ENCODE peak calls at places on chromosomes 4 and X, in six cellular contexts. E, N, T, L, B and Z are unnamed samples.

GRCh38 chrX:82591421-82591820 is 916.7 kb upstream of the POU3F4 start:
- DNase-seq in E (no peak), N (no peak), T (no peak), L (no peak), B (no peak), Z (no peak)

GRCh38 chrX:12013220-12013619 is 125.1 kb upstream of the FRMPD4 start:
- DNase-seq in E (peak; percentile 15), N (no peak), T (peak; percentile 43), L (no peak), B (peak; percentile 72), Z (no peak)

GRCh38 chr4:6620891-6621555 is 19.5 kb upstream of the MRFAP1 start:
- DNase-seq in E (no peak), N (no peak), T (no peak), L (peak; percentile 31), B (no peak), Z (no peak)

GRCh38 chr4:6747690-6748068 is 31.7 kb downstream of the BLOC1S4 start:
- DNase-seq in E (no peak), N (no peak), T (peak; percentile 44), L (no peak), B (no peak), Z (no peak)

GRCh38 chrX:132909643-132910042 is 48.8 kb downstream of the HS6ST2 start:
- DNase-seq in E (peak; percentile 73), N (no peak), T (peak; percentile 85), L (no peak), B (peak; percentile 79), Z (no peak)

GRCh38 chr4:174324725-174325124 is 41.0 kb downstream of the CEP44 start:
- DNase-seq in E (peak; percentile 45), N (no peak), T (no peak), L (no peak), B (peak; percentile 46), Z (no peak)

GRCh38 chr4:118325443-118325842 is 27.4 kb downstream of the PRSS12 start:
- DNase-seq in E (no peak), N (no peak), T (no peak), L (no peak), B (no peak), Z (no peak)

GRCh38 chr4:37388672-37389368 is 144.3 kb downstream of the NWD2 start:
- DNase-seq in E (peak; percentile 51), N (no peak), T (no peak), L (no peak), B (no peak), Z (no peak)

GRCh38 chr4:93066746-93067145 is 761.8 kb upstream of the ATOH1 start:
- DNase-seq in E (peak; percentile 1), N (no peak), T (no peak), L (no peak), B (peak; percentile 29), Z (no peak)

GRCh38 chr4:72558655-72559054 is 10.4 kb downstream of the ADAMTS3 start:
- DNase-seq in E (no peak), N (no peak), T (no peak), L (no peak), B (no peak), Z (no peak)

GRCh38 chr4:140250989-140251552 is 97.1 kb upstream of the MAML3 start:
- DNase-seq in E (no peak), N (no peak), T (peak; percentile 38), L (no peak), B (no peak), Z (no peak)

GRCh38 chr4:75950416-75950815 is 9.6 kb upstream of the NAAA start:
- DNase-seq in E (no peak), N (no peak), T (no peak), L (no peak), B (no peak), Z (no peak)

GRCh38 chrX:126799059-126799458 is 20.5 kb upstream of the PRR32 start:
- DNase-seq in E (no peak), N (no peak), T (peak; percentile 64), L (no peak), B (no peak), Z (no peak)

GRCh38 chrX:103488332-103488731 is 31.0 kb downstream of the RAB40A start:
- DNase-seq in E (peak; percentile 39), N (no peak), T (no peak), L (peak; percentile 48), B (no peak), Z (no peak)

GRCh38 chrX:136143714-136144113 is 3.6 kb upstream of the FHL1 start:
- DNase-seq in E (no peak), N (no peak), T (no peak), L (no peak), B (no peak), Z (no peak)

GRCh38 chrX:80471582-80471981 is 51.3 kb downstream of the TENT5D start:
- DNase-seq in E (no peak), N (no peak), T (no peak), L (no peak), B (no peak), Z (no peak)
- H3K27me3 ChIP-seq in E (no peaks in the 10 kb centered on the region), N (no peaks in the 10 kb centered on the region), T (no peaks in the 10 kb centered on the region), L (no peaks in the 10 kb centered on the region), B (no peaks in the 10 kb centered on the region), Z (no peaks in the 10 kb centered on the region)

DNA sequence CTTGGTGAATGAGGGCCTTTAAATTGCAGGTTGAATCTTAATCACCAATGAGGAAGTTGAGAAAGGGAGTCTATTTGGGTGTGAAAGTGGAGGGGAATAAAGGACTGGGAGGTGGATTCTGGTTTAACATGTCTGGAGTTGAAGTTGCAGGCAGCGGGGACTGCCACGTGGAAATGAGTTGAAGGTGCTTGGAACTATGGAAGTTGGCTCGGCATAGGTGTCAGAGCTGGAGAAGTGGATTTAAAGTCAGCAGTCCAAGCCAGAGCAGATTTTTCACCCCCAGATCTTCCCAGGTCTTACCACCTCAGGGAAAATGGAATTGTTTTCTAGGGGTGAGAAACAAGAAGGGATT is 44.9 kb downstream of the TIGD4 start:
- DNase-seq in E (no peak), N (no peak), T (no peak), L (no peak), B (no peak), Z (no peak)
- TF ChIP-seq CTCF in E (no peak), N (no peak), T (no peak), L (no peak), B (no peak), Z (no peak)

DNA sequence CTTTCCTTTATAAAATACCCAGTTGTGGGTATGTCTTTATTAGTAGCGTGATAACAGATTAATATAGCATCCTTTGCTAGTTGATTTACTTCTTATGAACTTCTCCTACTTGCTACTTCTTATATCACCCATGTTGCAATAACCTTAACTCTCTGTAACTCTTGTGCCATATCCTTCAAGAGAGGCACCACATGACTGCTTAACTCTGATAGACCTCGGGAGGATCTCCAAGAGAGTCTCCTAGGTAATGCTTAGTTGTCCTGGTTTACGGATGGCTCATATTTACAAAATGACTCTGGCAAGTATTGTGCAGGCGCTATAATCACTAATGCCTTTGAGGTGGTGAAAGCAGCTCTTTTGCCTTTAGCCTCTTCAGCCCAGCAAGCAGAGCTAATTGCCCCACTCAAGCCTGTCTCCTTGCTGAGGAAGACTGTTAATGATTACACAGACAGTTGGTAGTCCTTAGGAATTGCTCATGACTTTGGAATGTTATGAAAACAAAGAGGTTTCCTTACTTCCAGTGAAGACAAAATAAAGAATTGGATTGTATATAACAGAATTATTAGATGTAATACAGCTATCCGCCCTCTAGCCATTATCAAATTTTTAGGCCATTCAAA is 1305.8 kb downstream of the PCDH7 start:
- DNase-seq in E (peak; percentile 51), N (no peak), T (no peak), L (no peak), B (peak; percentile 45), Z (no peak)
- H3K27me3 ChIP-seq in E (peaks cover 4% of the 10 kb centered on the region), N (no peaks in the 10 kb centered on the region), T (no peaks in the 10 kb centered on the region), L (no peaks in the 10 kb centered on the region), B (no peaks in the 10 kb centered on the region), Z (no peaks in the 10 kb centered on the region)

GRCh38 chr4:85127653-85128052 is 161.2 kb upstream of the WDFY3 start:
- DNase-seq in E (peak; percentile 55), N (no peak), T (no peak), L (peak; percentile 77), B (peak; percentile 3), Z (peak; percentile 18)
- TF ChIP-seq CTCF in E (peak; percentile 53), N (peak; percentile 14), T (peak; percentile 62), L (peak; percentile 48), B (peak; percentile 32), Z (peak; percentile 65)